ENCODE peak calls at places on chromosomes 2 and 18, in ten cellular contexts. One of them, this sample, is unnamed.

GRCh38 chr2:84022810-84023431 is 436.2 kb downstream of the SUCLG1 start:
- DNase-seq in neural progenitor cell: peak; percentile 77
- DNase-seq in CD4-positive, alpha-beta memory T cell: no peak
- DNase-seq in right cardiac atrium: no peak
- DNase-seq in Karpas-422: peak; percentile 87
- DNase-seq in endothelial cell of umbilical vein: peak; percentile 22
- DNase-seq in PC-9: peak; percentile 54
- DNase-seq in SJCRH30: peak; percentile 82
- DNase-seq in HCT116: peak; percentile 66
- DNase-seq in GM23248: peak; percentile 53
- DNase-seq in this sample: peak; percentile 68

GRCh38 chr2:201127128-201127521 is 11.2 kb downstream of the CFLAR start:
- DNase-seq in neural progenitor cell: no peak
- DNase-seq in CD4-positive, alpha-beta memory T cell: no peak
- DNase-seq in right cardiac atrium: no peak
- DNase-seq in Karpas-422: no peak
- DNase-seq in endothelial cell of umbilical vein: no peak
- DNase-seq in PC-9: no peak
- DNase-seq in SJCRH30: no peak
- DNase-seq in HCT116: no peak
- DNase-seq in GM23248: no peak
- DNase-seq in this sample: peak; percentile 84

GRCh38 chr2:212958757-212959295 is 192.6 kb downstream of the IKZF2 start:
- DNase-seq in neural progenitor cell: no peak
- DNase-seq in CD4-positive, alpha-beta memory T cell: peak; percentile 24
- DNase-seq in right cardiac atrium: no peak
- DNase-seq in Karpas-422: no peak
- DNase-seq in endothelial cell of umbilical vein: no peak
- DNase-seq in PC-9: peak; percentile 50
- DNase-seq in SJCRH30: no peak
- DNase-seq in HCT116: no peak
- DNase-seq in GM23248: peak; percentile 69
- DNase-seq in this sample: no peak

GRCh38 chr18:13909141-13909540 is 6.2 kb downstream of the MC2R start:
- DNase-seq in neural progenitor cell: no peak
- DNase-seq in CD4-positive, alpha-beta memory T cell: no peak
- DNase-seq in right cardiac atrium: no peak
- DNase-seq in Karpas-422: no peak
- DNase-seq in endothelial cell of umbilical vein: no peak
- DNase-seq in PC-9: no peak
- DNase-seq in SJCRH30: no peak
- DNase-seq in HCT116: no peak
- DNase-seq in GM23248: no peak
- DNase-seq in this sample: no peak

GRCh38 chr18:43847164-43848091 is 570.1 kb upstream of the SYT4 start:
- DNase-seq in neural progenitor cell: peak; percentile 30
- DNase-seq in CD4-positive, alpha-beta memory T cell: no peak
- DNase-seq in right cardiac atrium: no peak
- DNase-seq in Karpas-422: no peak
- DNase-seq in endothelial cell of umbilical vein: peak; percentile 33
- DNase-seq in PC-9: no peak
- DNase-seq in SJCRH30: no peak
- DNase-seq in HCT116: no peak
- DNase-seq in GM23248: peak; percentile 54
- DNase-seq in this sample: no peak

GRCh38 chr2:29841386-29842004 is 79.9 kb downstream of the ALK start:
- DNase-seq in neural progenitor cell: peak; percentile 60
- DNase-seq in CD4-positive, alpha-beta memory T cell: no peak
- DNase-seq in right cardiac atrium: no peak
- DNase-seq in Karpas-422: peak; percentile 72
- DNase-seq in endothelial cell of umbilical vein: peak; percentile 18
- DNase-seq in PC-9: no peak
- DNase-seq in SJCRH30: peak; percentile 83
- DNase-seq in HCT116: peak; percentile 3
- DNase-seq in GM23248: peak; percentile 57
- DNase-seq in this sample: peak; percentile 26

GRCh38 chr2:230642966-230643365 is 69.7 kb upstream of the CAB39 start:
- DNase-seq in neural progenitor cell: no peak
- DNase-seq in CD4-positive, alpha-beta memory T cell: no peak
- DNase-seq in right cardiac atrium: no peak
- DNase-seq in Karpas-422: no peak
- DNase-seq in endothelial cell of umbilical vein: no peak
- DNase-seq in PC-9: no peak
- DNase-seq in SJCRH30: no peak
- DNase-seq in HCT116: no peak
- DNase-seq in GM23248: no peak
- DNase-seq in this sample: no peak

GRCh38 chr2:42569116-42569711 is 782 bp downstream of the MTA3 start:
- DNase-seq in neural progenitor cell: peak; percentile 55
- DNase-seq in CD4-positive, alpha-beta memory T cell: no peak
- DNase-seq in right cardiac atrium: peak; percentile 66
- DNase-seq in Karpas-422: peak; percentile 66
- DNase-seq in endothelial cell of umbilical vein: peak; percentile 69
- DNase-seq in PC-9: no peak
- DNase-seq in SJCRH30: peak; percentile 60
- DNase-seq in HCT116: no peak
- DNase-seq in GM23248: peak; percentile 56
- DNase-seq in this sample: peak; percentile 31

GRCh38 chr18:13447621-13448020 is 229.1 kb downstream of the LDLRAD4 start:
- DNase-seq in neural progenitor cell: peak; percentile 70
- DNase-seq in CD4-positive, alpha-beta memory T cell: no peak
- DNase-seq in right cardiac atrium: peak; percentile 70
- DNase-seq in Karpas-422: no peak
- DNase-seq in endothelial cell of umbilical vein: peak; percentile 56
- DNase-seq in PC-9: no peak
- DNase-seq in SJCRH30: no peak
- DNase-seq in HCT116: no peak
- DNase-seq in GM23248: peak; percentile 96
- DNase-seq in this sample: no peak

DNA sequence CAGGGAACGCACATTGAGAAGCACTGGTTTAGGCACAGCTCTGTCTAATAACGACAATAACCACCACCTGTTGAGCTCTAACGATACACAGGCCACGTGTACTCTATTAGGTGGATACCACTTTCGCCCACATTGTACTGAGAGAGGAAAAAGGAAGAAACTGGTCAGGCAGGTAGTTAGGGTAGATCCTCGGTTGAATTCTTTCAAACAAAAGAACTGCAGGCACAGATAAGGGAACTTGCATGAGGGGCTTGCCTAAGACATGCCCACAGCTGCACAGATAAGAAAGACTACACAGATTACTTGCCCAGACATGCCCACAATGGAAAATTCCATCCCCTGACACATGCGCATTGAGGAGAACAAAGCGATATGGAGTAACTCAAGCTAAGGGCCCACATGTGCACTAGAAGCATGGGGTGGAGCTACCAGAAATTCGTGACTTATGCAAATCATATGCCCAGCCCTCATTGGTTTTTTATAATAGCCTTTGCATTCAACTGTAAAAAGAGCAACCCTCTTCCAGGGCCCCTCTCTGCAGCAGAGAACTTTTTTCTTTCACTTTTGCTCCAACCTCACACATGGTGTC is 181.2 kb upstream of the ZNF521 start:
- DNase-seq in neural progenitor cell: no peak
- DNase-seq in CD4-positive, alpha-beta memory T cell: no peak
- DNase-seq in right cardiac atrium: no peak
- DNase-seq in Karpas-422: no peak
- DNase-seq in endothelial cell of umbilical vein: no peak
- DNase-seq in PC-9: no peak
- DNase-seq in SJCRH30: no peak
- DNase-seq in HCT116: no peak
- DNase-seq in GM23248: no peak
- DNase-seq in this sample: no peak
- H3K27ac ChIP-seq in neural progenitor cell: no peak overlapping the region
- H3K27ac ChIP-seq in CD4-positive, alpha-beta memory T cell: no peak overlapping the region
- H3K27ac ChIP-seq in right cardiac atrium: no peak overlapping the region
- H3K27ac ChIP-seq in Karpas-422: no peak overlapping the region
- H3K27ac ChIP-seq in endothelial cell of umbilical vein: no peak overlapping the region
- H3K27ac ChIP-seq in PC-9: no peak overlapping the region
- H3K27ac ChIP-seq in SJCRH30: no peak overlapping the region
- H3K27ac ChIP-seq in HCT116: no peak overlapping the region
- H3K27ac ChIP-seq in GM23248: no peak overlapping the region
- H3K27ac ChIP-seq in this sample: no peak overlapping the region

GRCh38 chr2:1309507-1309906 is 103.8 kb upstream of the TPO start:
- DNase-seq in neural progenitor cell: no peak
- DNase-seq in CD4-positive, alpha-beta memory T cell: no peak
- DNase-seq in right cardiac atrium: no peak
- DNase-seq in Karpas-422: no peak
- DNase-seq in endothelial cell of umbilical vein: no peak
- DNase-seq in PC-9: no peak
- DNase-seq in SJCRH30: no peak
- DNase-seq in HCT116: no peak
- DNase-seq in GM23248: no peak
- DNase-seq in this sample: no peak
- H3K27ac ChIP-seq in neural progenitor cell: no peak overlapping the region
- H3K27ac ChIP-seq in CD4-positive, alpha-beta memory T cell: no peak overlapping the region
- H3K27ac ChIP-seq in right cardiac atrium: no peak overlapping the region
- H3K27ac ChIP-seq in Karpas-422: no peak overlapping the region
- H3K27ac ChIP-seq in endothelial cell of umbilical vein: no peak overlapping the region
- H3K27ac ChIP-seq in PC-9: no peak overlapping the region
- H3K27ac ChIP-seq in SJCRH30: no peak overlapping the region
- H3K27ac ChIP-seq in HCT116: no peak overlapping the region
- H3K27ac ChIP-seq in GM23248: no peak overlapping the region
- H3K27ac ChIP-seq in this sample: no peak overlapping the region

GRCh38 chr2:8267103-8267502 is 414.8 kb upstream of the ID2 start:
- DNase-seq in neural progenitor cell: no peak
- DNase-seq in CD4-positive, alpha-beta memory T cell: no peak
- DNase-seq in right cardiac atrium: no peak
- DNase-seq in Karpas-422: peak; percentile 48
- DNase-seq in endothelial cell of umbilical vein: no peak
- DNase-seq in PC-9: no peak
- DNase-seq in SJCRH30: no peak
- DNase-seq in HCT116: no peak
- DNase-seq in GM23248: no peak
- DNase-seq in this sample: no peak

GRCh38 chr2:8267721-8268120 is 414.1 kb upstream of the ID2 start:
- DNase-seq in neural progenitor cell: no peak
- DNase-seq in CD4-positive, alpha-beta memory T cell: no peak
- DNase-seq in right cardiac atrium: no peak
- DNase-seq in Karpas-422: no peak
- DNase-seq in endothelial cell of umbilical vein: no peak
- DNase-seq in PC-9: no peak
- DNase-seq in SJCRH30: no peak
- DNase-seq in HCT116: no peak
- DNase-seq in GM23248: no peak
- DNase-seq in this sample: no peak

GRCh38 chr2:8268172-8268783 is 413.6 kb upstream of the ID2 start:
- DNase-seq in neural progenitor cell: no peak
- DNase-seq in CD4-positive, alpha-beta memory T cell: no peak
- DNase-seq in right cardiac atrium: peak; percentile 64
- DNase-seq in Karpas-422: no peak
- DNase-seq in endothelial cell of umbilical vein: no peak
- DNase-seq in PC-9: no peak
- DNase-seq in SJCRH30: no peak
- DNase-seq in HCT116: no peak
- DNase-seq in GM23248: peak; percentile 73
- DNase-seq in this sample: no peak

GRCh38 chr2:8265827-8266226 is 416.0 kb upstream of the ID2 start:
- DNase-seq in neural progenitor cell: no peak
- DNase-seq in CD4-positive, alpha-beta memory T cell: no peak
- DNase-seq in right cardiac atrium: no peak
- DNase-seq in Karpas-422: no peak
- DNase-seq in endothelial cell of umbilical vein: no peak
- DNase-seq in PC-9: no peak
- DNase-seq in SJCRH30: no peak
- DNase-seq in HCT116: no peak
- DNase-seq in GM23248: no peak
- DNase-seq in this sample: no peak

GRCh38 chr2:8270699-8271098 is 411.2 kb upstream of the ID2 start:
- DNase-seq in neural progenitor cell: no peak
- DNase-seq in CD4-positive, alpha-beta memory T cell: no peak
- DNase-seq in right cardiac atrium: no peak
- DNase-seq in Karpas-422: no peak
- DNase-seq in endothelial cell of umbilical vein: no peak
- DNase-seq in PC-9: no peak
- DNase-seq in SJCRH30: no peak
- DNase-seq in HCT116: no peak
- DNase-seq in GM23248: no peak
- DNase-seq in this sample: no peak
- H3K27ac ChIP-seq in neural progenitor cell: no peak overlapping the region
- H3K27ac ChIP-seq in CD4-positive, alpha-beta memory T cell: no peak overlapping the region
- H3K27ac ChIP-seq in right cardiac atrium: no peak overlapping the region
- H3K27ac ChIP-seq in Karpas-422: no peak overlapping the region
- H3K27ac ChIP-seq in endothelial cell of umbilical vein: no peak overlapping the region
- H3K27ac ChIP-seq in PC-9: no peak overlapping the region
- H3K27ac ChIP-seq in SJCRH30: no peak overlapping the region
- H3K27ac ChIP-seq in HCT116: no peak overlapping the region
- H3K27ac ChIP-seq in GM23248: no peak overlapping the region
- H3K27ac ChIP-seq in this sample: no peak overlapping the region

DNA sequence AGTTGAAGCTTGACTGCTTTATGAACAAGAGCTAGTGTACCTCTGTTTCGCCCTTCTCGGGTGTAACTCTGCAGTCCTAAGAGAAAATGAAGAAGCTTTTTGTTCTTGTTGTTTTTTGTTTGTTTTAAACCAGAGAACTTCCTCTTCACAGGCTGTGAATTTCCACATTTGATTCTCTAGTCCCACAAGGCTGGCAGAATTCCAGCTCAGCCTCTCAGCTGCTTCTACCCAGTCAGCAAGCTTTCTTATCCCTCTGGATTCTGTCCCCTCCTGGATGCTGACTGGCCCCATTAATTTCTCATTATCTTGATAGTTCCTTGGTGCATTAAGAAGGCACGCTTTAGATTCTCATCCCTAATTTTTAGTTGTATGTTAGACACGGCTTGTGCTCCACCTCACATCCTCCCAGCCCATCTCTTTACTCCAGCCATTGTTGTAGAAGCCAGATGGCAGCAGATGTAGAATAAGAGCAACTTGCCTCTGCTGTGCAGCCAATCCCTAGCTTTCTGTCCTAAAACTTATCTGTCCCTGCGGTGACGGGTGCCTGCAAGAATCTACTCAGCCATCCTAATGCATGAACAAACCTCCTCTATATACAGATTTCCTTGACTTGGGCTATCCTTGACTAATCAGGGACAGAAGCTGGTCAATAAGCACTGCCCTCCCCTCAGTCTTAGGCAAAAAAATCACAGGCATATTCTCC is 12.4 kb upstream of the RESP18 start:
- DNase-seq in neural progenitor cell: peak; percentile 15
- DNase-seq in CD4-positive, alpha-beta memory T cell: no peak
- DNase-seq in right cardiac atrium: peak; percentile 69
- DNase-seq in Karpas-422: no peak
- DNase-seq in endothelial cell of umbilical vein: peak; percentile 48
- DNase-seq in PC-9: peak; percentile 37
- DNase-seq in SJCRH30: peak; percentile 84
- DNase-seq in HCT116: no peak
- DNase-seq in GM23248: peak; percentile 19
- DNase-seq in this sample: no peak
- H3K27ac ChIP-seq in neural progenitor cell: no peak overlapping the region
- H3K27ac ChIP-seq in CD4-positive, alpha-beta memory T cell: no peak overlapping the region
- H3K27ac ChIP-seq in right cardiac atrium: no peak overlapping the region
- H3K27ac ChIP-seq in Karpas-422: no peak overlapping the region
- H3K27ac ChIP-seq in endothelial cell of umbilical vein: no peak overlapping the region
- H3K27ac ChIP-seq in PC-9: no peak overlapping the region
- H3K27ac ChIP-seq in SJCRH30: no peak overlapping the region
- H3K27ac ChIP-seq in HCT116: no peak overlapping the region
- H3K27ac ChIP-seq in GM23248: no peak overlapping the region
- H3K27ac ChIP-seq in this sample: no peak overlapping the region

GRCh38 chr2:216792222-216793001 is 67.5 kb downstream of the TNP1 start:
- DNase-seq in neural progenitor cell: peak; percentile 62
- DNase-seq in CD4-positive, alpha-beta memory T cell: no peak
- DNase-seq in right cardiac atrium: peak; percentile 82
- DNase-seq in Karpas-422: peak; percentile 39
- DNase-seq in endothelial cell of umbilical vein: no peak
- DNase-seq in PC-9: peak; percentile 87
- DNase-seq in SJCRH30: peak; percentile 41
- DNase-seq in HCT116: no peak
- DNase-seq in GM23248: peak; percentile 84
- DNase-seq in this sample: no peak
- H3K27ac ChIP-seq in neural progenitor cell: no peak overlapping the region
- H3K27ac ChIP-seq in CD4-positive, alpha-beta memory T cell: no peak overlapping the region
- H3K27ac ChIP-seq in right cardiac atrium: peak overlapping the region; percentile 87
- H3K27ac ChIP-seq in Karpas-422: no peak overlapping the region
- H3K27ac ChIP-seq in endothelial cell of umbilical vein: no peak overlapping the region
- H3K27ac ChIP-seq in PC-9: peak overlapping the region; percentile 89
- H3K27ac ChIP-seq in SJCRH30: no peak overlapping the region
- H3K27ac ChIP-seq in HCT116: no peak overlapping the region
- H3K27ac ChIP-seq in GM23248: peak overlapping the region; percentile 75
- H3K27ac ChIP-seq in this sample: no peak overlapping the region